ENCODE peak calls at places on chromosomes 5 and 9, in six cellular contexts. Y is H1, B is PC-3, U is mucosa of descending colon, Z is right cardiac atrium, F is tibial artery. W is an unnamed sample. For H3K4me1, the result is how much of the 10 kb centered on the place peaks cover.

GRCh38 chr5:55841976-55842375 is 9.2 kb upstream of the IL31RA start:
- DNase-seq in F (no peak), Y (no peak), Z (no peak), B (no peak), U (no peak), W (no peak)

GRCh38 chr5:112779531-112779930 is 41.8 kb downstream of the APC start:
- DNase-seq in U (no peak), B (peak), F (no peak), Y (no peak), Z (no peak), W (no peak)

GRCh38 chr9:90987566-90987965 is 185.9 kb downstream of the SYK start:
- DNase-seq in Z (no peak), F (no peak), U (no peak), Y (no peak), B (peak), W (no peak)

GRCh38 chr9:119375892-119376291 is 6.7 kb upstream of the BRINP1 start:
- DNase-seq in F (no peak), Z (no peak), U (no peak), Y (no peak), B (peak), W (peak)

GRCh38 chr5:180593446-180594206 is 2.3 kb upstream of the SCGB3A1 start:
- DNase-seq in Y (no peak), B (no peak), Z (peak), U (no peak), F (no peak), W (no peak)

GRCh38 chr5:112342364-112342763 is 76.7 kb downstream of the EPB41L4A start:
- DNase-seq in U (no peak), Z (no peak), Y (no peak), B (no peak), F (no peak), W (no peak)

GRCh38 chr5:14268236-14268701 is 125.1 kb downstream of the TRIO start:
- DNase-seq in B (peak), Z (no peak), F (no peak), U (no peak), Y (no peak), W (no peak)

GRCh38 chr9:36870960-36871359 is 163.1 kb downstream of the PAX5 start:
- DNase-seq in F (no peak), B (no peak), U (no peak), Y (no peak), Z (no peak), W (peak)

GRCh38 chr5:39167141-39167972 is 52.0 kb downstream of the FYB1 start:
- DNase-seq in F (no peak), U (no peak), Y (no peak), B (no peak), Z (no peak), W (no peak)

GRCh38 chr5:177336112-177336511 is 15.4 kb downstream of the LMAN2 start:
- DNase-seq in F (no peak), B (peak), Z (peak), Y (no peak), U (no peak), W (peak)

GRCh38 chr5:149438711-149439132 is 59.6 kb upstream of the IL17B start:
- DNase-seq in F (no peak), Y (no peak), Z (no peak), U (no peak), B (peak), W (no peak)

GRCh38 chr5:32541241-32541640 is 44.1 kb upstream of the SUB1 start:
- DNase-seq in B (no peak), Y (no peak), U (no peak), Z (no peak), F (no peak), W (no peak)

GRCh38 chr5:135878156-135878620 is 17.5 kb downstream of the IL9 start:
- DNase-seq in F (no peak), B (no peak), Y (no peak), Z (no peak), U (no peak), W (no peak)

GRCh38 chr5:13660072-13660471 is 284.4 kb downstream of the DNAH5 start:
- DNase-seq in B (peak), Y (no peak), F (no peak), Z (no peak), U (no peak), W (no peak)

GRCh38 chr5:132417010-132417439 is 47.5 kb downstream of the SLC22A5 start:
- DNase-seq in Y (no peak), U (no peak), Z (no peak), B (peak), F (peak), W (no peak)

GRCh38 chr5:58358436-58358835 is 101.5 kb downstream of the PLK2 start:
- DNase-seq in U (no peak), Z (no peak), F (no peak), B (no peak), Y (no peak), W (no peak)

GRCh38 chr5:150599917-150600511 is 40.4 kb upstream of the SYNPO start:
- DNase-seq in F (peak), B (peak), U (peak), Z (peak), Y (no peak), W (no peak)

DNA sequence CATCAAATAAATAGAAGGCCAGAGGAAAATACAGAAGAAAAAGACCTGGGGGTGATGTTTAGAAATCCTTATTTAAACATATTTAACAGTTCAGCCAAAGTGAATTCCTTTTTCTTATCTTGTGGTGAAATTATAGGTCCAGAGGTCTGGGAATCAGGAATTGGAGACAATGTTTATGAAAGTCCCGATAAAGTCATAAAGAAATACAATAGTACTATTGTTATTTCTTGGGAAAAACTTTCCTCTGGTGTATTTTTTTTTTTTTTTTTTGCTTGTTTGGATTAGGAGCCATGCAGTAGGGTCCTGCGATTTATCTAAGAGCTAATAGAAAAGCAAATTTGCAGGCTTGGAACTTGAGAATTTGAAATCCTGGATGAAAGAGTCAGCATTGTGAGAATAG is 426 bp downstream of the C7 start:
- DNase-seq in F (no peak), Z (no peak), B (no peak), Y (no peak), U (no peak), W (peak)
- H3K4me3 ChIP-seq in F (no peak), Z (peak), B (no peak), Y (no peak), U (no peak), W (no peak)

DNA sequence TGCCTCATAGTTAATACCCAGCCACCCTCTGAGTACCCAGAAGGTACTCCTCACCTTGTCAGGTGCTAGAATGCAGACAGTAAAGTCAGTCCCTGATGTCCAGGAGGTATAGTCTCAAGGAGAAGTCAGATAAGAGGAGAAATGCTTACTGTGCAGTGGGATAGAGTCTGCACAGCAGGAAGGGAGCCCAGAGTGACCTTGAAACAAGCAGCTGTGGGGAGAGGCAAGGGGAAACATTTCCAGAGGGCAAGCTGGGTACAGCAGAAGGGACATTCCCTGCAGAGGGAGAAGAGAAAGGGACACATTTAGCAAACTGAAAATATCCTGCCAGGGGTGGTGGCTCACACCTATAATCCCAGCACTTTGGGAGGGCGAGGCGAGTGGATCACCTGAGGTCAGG is 122.8 kb downstream of the GCNT1 start:
- DNase-seq in B (no peak), F (no peak), U (no peak), Z (no peak), Y (no peak), W (peak)
- H3K4me1 ChIP-seq in B (under half), F (under half), U (under half), Z (under half), Y (under half), W (under half)

GRCh38 chr5:1500411-1501091 is 23.2 kb downstream of the LPCAT1 start:
- DNase-seq in Y (no peak), B (no peak), Z (peak), U (no peak), F (peak), W (no peak)

GRCh38 chr5:1502737-1503120 is 21.0 kb downstream of the LPCAT1 start:
- DNase-seq in U (no peak), F (no peak), Z (no peak), B (no peak), Y (no peak), W (no peak)

GRCh38 chr5:1502046-1502736 is 21.6 kb downstream of the LPCAT1 start:
- DNase-seq in Y (no peak), F (peak), Z (peak), U (peak), B (no peak), W (no peak)

GRCh38 chr5:1499851-1500250 is 23.9 kb downstream of the LPCAT1 start:
- DNase-seq in Y (no peak), Z (peak), F (no peak), U (no peak), B (no peak), W (no peak)

GRCh38 chr5:1501372-1502045 is 22.3 kb downstream of the LPCAT1 start:
- DNase-seq in Z (no peak), B (no peak), F (no peak), U (no peak), Y (no peak), W (no peak)
- H3K4me3 ChIP-seq in Z (no peak), B (no peak), F (no peak), U (no peak), Y (no peak), W (no peak)

DNA sequence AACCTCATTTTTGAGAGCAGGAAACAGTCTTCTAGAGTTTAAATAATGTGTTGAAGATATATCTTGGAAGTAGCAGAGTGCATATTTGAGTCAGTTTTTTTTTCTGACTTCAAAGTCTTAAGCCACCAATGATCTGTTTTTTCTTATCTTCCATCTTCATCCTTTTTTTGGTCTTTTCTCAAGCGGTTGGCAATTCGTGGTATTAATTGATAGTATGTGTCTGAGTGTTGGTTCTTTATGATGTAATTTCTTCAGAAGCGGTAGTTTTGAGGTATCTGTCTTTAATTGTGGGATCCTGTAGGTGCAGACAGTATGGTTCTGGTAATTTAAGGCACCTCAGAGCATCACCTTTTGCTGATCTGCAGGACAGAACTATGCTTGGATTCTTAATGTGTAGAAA is 3.9 kb downstream of the CSNK1G3 start:
- DNase-seq in Z (no peak), U (no peak), F (no peak), B (no peak), Y (no peak), W (no peak)
- H3K4me1 ChIP-seq in Z (under half), U (under half), F (under half), B (under half), Y (under half), W (under half)

GRCh38 chr9:137298983-137299521 is 3.0 kb downstream of the NRARP start:
- DNase-seq in B (no peak), F (no peak), Z (peak), Y (no peak), U (peak), W (no peak)

GRCh38 chr9:137298401-137298982 is 3.6 kb downstream of the NRARP start:
- DNase-seq in Y (no peak), U (peak), Z (peak), B (no peak), F (no peak), W (peak)

GRCh38 chr9:137301086-137301947 is 754 bp downstream of the NRARP start:
- DNase-seq in F (no peak), B (peak), Z (peak), Y (no peak), U (peak), W (peak)

GRCh38 chr9:137300607-137301085 is 1.4 kb downstream of the NRARP start:
- DNase-seq in F (no peak), Z (peak), Y (no peak), U (peak), B (no peak), W (peak)

DNA sequence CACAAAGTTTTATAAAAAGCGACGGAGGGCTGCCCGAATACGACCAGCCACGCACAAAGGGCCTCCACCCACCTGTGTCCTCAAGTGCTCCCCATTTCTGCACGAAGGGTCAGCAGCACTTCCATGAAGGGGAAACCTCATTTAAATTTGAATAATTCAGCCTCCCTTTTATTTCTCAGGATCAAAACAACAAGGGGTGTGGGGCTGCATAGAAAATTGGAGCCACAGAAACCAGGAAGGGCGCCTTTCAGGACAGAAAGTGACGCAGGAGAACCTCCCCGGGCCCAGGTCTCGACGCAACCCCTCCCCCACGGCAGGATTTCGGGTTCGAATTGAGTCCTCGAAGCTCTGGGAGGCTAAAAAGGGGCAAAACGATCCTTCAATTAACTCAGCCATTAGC is 2.1 kb downstream of the NRARP start:
- DNase-seq in U (no peak), B (no peak), Y (no peak), F (no peak), Z (peak), W (peak)
- H3K4me3 ChIP-seq in U (peak), B (peak), Y (peak), F (peak), Z (peak), W (peak)

GRCh38 chr5:17272111-17272510 is 54.7 kb downstream of the BASP1 start:
- DNase-seq in F (no peak), U (no peak), Z (no peak), Y (no peak), B (no peak), W (no peak)
- H3K4me1 ChIP-seq in F (under half), U (under half), Z (under half), Y (under half), B (under half), W (under half)

W was measured in small intestine.